ENCODE peak calls at places on chromosomes 7 and 10, in six cellular contexts. Z is tibial nerve, L is left ventricle myocardium inferior, W is dorsolateral prefrontal cortex, R is vagina, D is HL-60. A is an unnamed sample.

GRCh38 chr10:86152354-86152753 is 214.2 kb downstream of the GRID1 start:
- DNase-seq in Z (no peak), L (no peak), W (no peak), R (no peak), D (no peak), A (no peak)

GRCh38 chr10:97179731-97180366 is 5.9 kb downstream of the SLIT1 start:
- DNase-seq in Z (no peak), L (no peak), W (peak; percentile 59), R (no peak), D (no peak), A (peak; percentile 74)

GRCh38 chr7:54260868-54261475 is 281.2 kb upstream of the VSTM2A start:
- DNase-seq in Z (no peak), L (no peak), W (no peak), R (no peak), D (no peak), A (no peak)

GRCh38 chr10:24952146-24952700 is at the start of gene PRTFDC1:
- DNase-seq in Z (peak; percentile 24), L (peak; percentile 56), W (peak; percentile 59), R (no peak), D (no peak), A (peak; percentile 74)

GRCh38 chr10:32795598-32796183 is 162.3 kb downstream of the ITGB1 start:
- DNase-seq in Z (no peak), L (no peak), W (no peak), R (no peak), D (peak; percentile 2), A (no peak)

GRCh38 chr7:5426226-5426475 is 2.5 kb upstream of the TNRC18 start:
- DNase-seq in Z (no peak), L (no peak), W (no peak), R (no peak), D (no peak), A (no peak)

GRCh38 chr10:59905066-59905734 is 1.2 kb downstream of the CCDC6 start:
- DNase-seq in Z (no peak), L (no peak), W (peak; percentile 29), R (no peak), D (no peak), A (peak; percentile 68)

GRCh38 chr10:32271617-32272016 is 75.3 kb downstream of the EPC1 start:
- DNase-seq in Z (no peak), L (no peak), W (no peak), R (no peak), D (no peak), A (no peak)

GRCh38 chr7:79282051-79282694 is 171.3 kb downstream of the MAGI2 start:
- DNase-seq in Z (no peak), L (no peak), W (peak; percentile 50), R (no peak), D (peak; percentile 11), A (no peak)

GRCh38 chr7:108156897-108157605 is 26.9 kb upstream of the LAMB4 start:
- DNase-seq in Z (no peak), L (no peak), W (no peak), R (no peak), D (no peak), A (no peak)

GRCh38 chr10:70508912-70509366 is 30.4 kb downstream of the PALD1 start:
- DNase-seq in Z (peak; percentile 30), L (peak; percentile 72), W (no peak), R (no peak), D (peak; percentile 50), A (peak; percentile 67)

GRCh38 chr10:94631077-94631476 is 52.5 kb upstream of the CYP2C18 start:
- DNase-seq in Z (no peak), L (no peak), W (no peak), R (no peak), D (no peak), A (no peak)

GRCh38 chr10:94626476-94626875 is 57.1 kb upstream of the CYP2C18 start:
- DNase-seq in Z (no peak), L (no peak), W (no peak), R (no peak), D (no peak), A (no peak)

GRCh38 chr10:94632954-94633353 is 50.6 kb upstream of the CYP2C18 start:
- DNase-seq in Z (no peak), L (no peak), W (no peak), R (no peak), D (no peak), A (no peak)

GRCh38 chr10:94627511-94627910 is 56.0 kb upstream of the CYP2C18 start:
- DNase-seq in Z (no peak), L (no peak), W (no peak), R (no peak), D (no peak), A (no peak)

GRCh38 chr10:94630017-94630688 is 53.4 kb upstream of the CYP2C18 start:
- DNase-seq in Z (no peak), L (no peak), W (no peak), R (no peak), D (no peak), A (no peak)
- TF ChIP-seq CTCF in Z (peak; percentile 47), L (peak; percentile 62), W (peak; percentile 64), R (no peak), D (peak; percentile 30), A (peak; percentile 83)

DNA sequence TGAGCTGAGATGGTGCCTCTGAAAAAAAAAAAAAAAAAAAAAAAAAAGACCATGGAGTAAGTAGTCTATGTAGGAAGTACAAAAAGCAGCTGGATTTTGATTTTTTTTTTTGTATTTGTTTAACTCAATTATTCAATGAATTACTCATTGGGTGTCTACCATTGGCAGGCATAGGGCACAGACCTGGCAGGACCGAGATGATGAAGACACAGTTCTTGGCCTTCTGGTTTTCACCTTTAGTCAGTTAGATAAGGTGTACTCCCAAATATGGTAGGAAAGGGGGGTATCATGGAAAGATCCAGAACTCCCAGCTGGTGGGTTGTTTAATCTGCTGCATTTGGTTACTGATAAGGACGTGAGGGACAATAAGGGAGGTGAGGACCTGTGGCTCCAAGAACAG is 97.1 kb upstream of the NMT2 start:
- DNase-seq in Z (no peak), L (no peak), W (no peak), R (no peak), D (no peak), A (no peak)
- TF ChIP-seq CTCF in Z (no peak), L (no peak), W (no peak), R (no peak), D (no peak), A (no peak)

GRCh38 chr7:63104666-63105065 is 894.0 kb upstream of the ZNF722 start:
- DNase-seq in Z (no peak), L (no peak), W (no peak), R (peak; percentile 72), D (no peak), A (no peak)
- TF ChIP-seq CTCF in Z (no peak), L (no peak), W (no peak), R (no peak), D (no peak), A (no peak)

DNA sequence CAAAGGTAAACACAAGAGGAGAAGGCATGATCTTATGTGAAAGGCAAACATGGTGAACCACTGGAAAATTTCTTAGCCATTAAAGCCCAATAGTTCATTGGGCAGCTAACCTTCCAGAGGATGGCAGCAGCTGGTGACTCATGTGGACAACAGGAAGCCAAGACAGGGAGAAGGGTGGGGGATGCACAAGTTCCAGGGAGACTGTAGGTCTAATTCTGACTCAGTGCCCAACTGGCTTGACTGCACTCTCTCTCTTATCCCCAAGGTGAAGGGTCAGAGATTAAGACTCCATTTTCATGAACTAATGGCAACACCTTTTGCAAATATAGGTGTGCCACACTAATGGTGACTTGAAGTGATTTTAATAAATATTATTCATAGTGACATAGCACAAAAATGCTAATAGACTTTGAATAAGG is 47.9 kb upstream of the SLC35B4 start:
- DNase-seq in Z (no peak), L (no peak), W (no peak), R (no peak), D (no peak), A (no peak)
- TF ChIP-seq CTCF in Z (no peak), L (no peak), W (no peak), R (no peak), D (no peak), A (no peak)

GRCh38 chr10:87659571-87660483 is at the start of gene PAPSS2:
- DNase-seq in Z (peak; percentile 16), L (peak; percentile 72), W (peak; percentile 11), R (no peak), D (peak; percentile 32), A (peak; percentile 69)
- TF ChIP-seq CTCF in Z (no peak), L (no peak), W (no peak), R (no peak), D (no peak), A (no peak)

GRCh38 chr7:31066516-31067130 is 14.5 kb downstream of the ADCYAP1R1 start:
- DNase-seq in Z (no peak), L (no peak), W (peak; percentile 62), R (no peak), D (no peak), A (no peak)
- TF ChIP-seq CTCF in Z (no peak), L (no peak), W (no peak), R (no peak), D (no peak), A (no peak)

GRCh38 chr10:51878695-51879094 is 179.3 kb upstream of the CSTF2T start:
- DNase-seq in Z (no peak), L (no peak), W (no peak), R (no peak), D (no peak), A (no peak)
- TF ChIP-seq CTCF in Z (no peak), L (no peak), W (no peak), R (no peak), D (no peak), A (no peak)

GRCh38 chr7:140239653-140239935 is 62.8 kb upstream of the KDM7A start:
- DNase-seq in Z (no peak), L (no peak), W (no peak), R (no peak), D (no peak), A (no peak)
- TF ChIP-seq CTCF in Z (no peak), L (no peak), W (no peak), R (no peak), D (no peak), A (no peak)

GRCh38 chr7:11224535-11224934 is 250.9 kb downstream of the PHF14 start:
- DNase-seq in Z (no peak), L (no peak), W (no peak), R (no peak), D (no peak), A (no peak)
- TF ChIP-seq CTCF in Z (no peak), L (no peak), W (no peak), R (no peak), D (no peak), A (no peak)